ENCODE peak calls at places on chromosomes 12 and 14, in seven cellular contexts. One of them, this sample, is unnamed.
A peak's percentile ranks its signal among the peaks of the same experiment; 100 is the strongest.

GRCh38 chr12:21456291-21456780 is 18.9 kb downstream of the PYROXD1 start:
- DNase-seq in NCI-H1694 treated with DMSO at 0.1 percent for 48 hours: no peak
- DNase-seq in left ventricle myocardium superior: no peak
- DNase-seq in fibroblast of lung: no peak
- DNase-seq in iPS-NIHi11: no peak
- DNase-seq in NCI-H2107: no peak
- DNase-seq in caudate nucleus: no peak
- DNase-seq in this sample: no peak

GRCh38 chr12:6790496-6791150 is 1.3 kb downstream of the CD4 start:
- DNase-seq in NCI-H1694 treated with DMSO at 0.1 percent for 48 hours: no peak
- DNase-seq in left ventricle myocardium superior: no peak
- DNase-seq in fibroblast of lung: no peak
- DNase-seq in iPS-NIHi11: no peak
- DNase-seq in NCI-H2107: no peak
- DNase-seq in caudate nucleus: no peak
- DNase-seq in this sample: no peak

GRCh38 chr14:69945905-69946304 is 66.7 kb downstream of the SMOC1 start:
- DNase-seq in NCI-H1694 treated with DMSO at 0.1 percent for 48 hours: peak; percentile 95
- DNase-seq in left ventricle myocardium superior: no peak
- DNase-seq in fibroblast of lung: no peak
- DNase-seq in iPS-NIHi11: no peak
- DNase-seq in NCI-H2107: no peak
- DNase-seq in caudate nucleus: no peak
- DNase-seq in this sample: no peak

GRCh38 chr12:118537481-118537917 is 161.1 kb downstream of the SUDS3 start:
- DNase-seq in NCI-H1694 treated with DMSO at 0.1 percent for 48 hours: no peak
- DNase-seq in left ventricle myocardium superior: peak; percentile 69
- DNase-seq in fibroblast of lung: no peak
- DNase-seq in iPS-NIHi11: peak; percentile 27
- DNase-seq in NCI-H2107: peak; percentile 91
- DNase-seq in caudate nucleus: peak; percentile 3
- DNase-seq in this sample: no peak

GRCh38 chr14:68146812-68147211 is 327.2 kb downstream of the RAD51B start:
- DNase-seq in NCI-H1694 treated with DMSO at 0.1 percent for 48 hours: no peak
- DNase-seq in left ventricle myocardium superior: no peak
- DNase-seq in fibroblast of lung: peak; percentile 99
- DNase-seq in iPS-NIHi11: peak; percentile 13
- DNase-seq in NCI-H2107: no peak
- DNase-seq in caudate nucleus: no peak
- DNase-seq in this sample: no peak

GRCh38 chr12:112418596-112419268 is at the start of gene PTPN11:
- DNase-seq in NCI-H1694 treated with DMSO at 0.1 percent for 48 hours: peak; percentile 47
- DNase-seq in left ventricle myocardium superior: peak; percentile 93
- DNase-seq in fibroblast of lung: peak; percentile 80
- DNase-seq in iPS-NIHi11: peak; percentile 92
- DNase-seq in NCI-H2107: peak; percentile 62
- DNase-seq in caudate nucleus: peak; percentile 73
- DNase-seq in this sample: peak; percentile 83

GRCh38 chr14:57060276-57060956 is 208.3 kb downstream of the EXOC5 start:
- DNase-seq in NCI-H1694 treated with DMSO at 0.1 percent for 48 hours: no peak
- DNase-seq in left ventricle myocardium superior: no peak
- DNase-seq in fibroblast of lung: peak; percentile 8
- DNase-seq in iPS-NIHi11: no peak
- DNase-seq in NCI-H2107: no peak
- DNase-seq in caudate nucleus: peak; percentile 41
- DNase-seq in this sample: no peak

GRCh38 chr14:104429291-104429861 is 150.2 kb upstream of the C14orf180 start:
- DNase-seq in NCI-H1694 treated with DMSO at 0.1 percent for 48 hours: no peak
- DNase-seq in left ventricle myocardium superior: no peak
- DNase-seq in fibroblast of lung: no peak
- DNase-seq in iPS-NIHi11: no peak
- DNase-seq in NCI-H2107: no peak
- DNase-seq in caudate nucleus: no peak
- DNase-seq in this sample: no peak

GRCh38 chr14:104135121-104135903 is 3.1 kb upstream of the KIF26A start:
- DNase-seq in NCI-H1694 treated with DMSO at 0.1 percent for 48 hours: no peak
- DNase-seq in left ventricle myocardium superior: peak; percentile 34
- DNase-seq in fibroblast of lung: peak; percentile 6
- DNase-seq in iPS-NIHi11: peak; percentile 81
- DNase-seq in NCI-H2107: no peak
- DNase-seq in caudate nucleus: no peak
- DNase-seq in this sample: no peak

GRCh38 chr12:31865023-31865422 is 94.2 kb upstream of the RESF1 start:
- DNase-seq in NCI-H1694 treated with DMSO at 0.1 percent for 48 hours: no peak
- DNase-seq in left ventricle myocardium superior: no peak
- DNase-seq in fibroblast of lung: no peak
- DNase-seq in iPS-NIHi11: no peak
- DNase-seq in NCI-H2107: no peak
- DNase-seq in caudate nucleus: no peak
- DNase-seq in this sample: no peak

GRCh38 chr14:63011609-63012008 is 33.6 kb downstream of the KCNH5 start:
- DNase-seq in NCI-H1694 treated with DMSO at 0.1 percent for 48 hours: no peak
- DNase-seq in left ventricle myocardium superior: no peak
- DNase-seq in fibroblast of lung: no peak
- DNase-seq in iPS-NIHi11: no peak
- DNase-seq in NCI-H2107: no peak
- DNase-seq in caudate nucleus: no peak
- DNase-seq in this sample: no peak

GRCh38 chr12:55659486-55660385 is 23.0 kb downstream of the OR10P1 start:
- DNase-seq in NCI-H1694 treated with DMSO at 0.1 percent for 48 hours: no peak
- DNase-seq in left ventricle myocardium superior: peak; percentile 52
- DNase-seq in fibroblast of lung: peak; percentile 43
- DNase-seq in iPS-NIHi11: no peak
- DNase-seq in NCI-H2107: no peak
- DNase-seq in caudate nucleus: no peak
- DNase-seq in this sample: no peak

GRCh38 chr14:69632752-69633151 is 21.4 kb downstream of the SUSD6 start:
- DNase-seq in NCI-H1694 treated with DMSO at 0.1 percent for 48 hours: no peak
- DNase-seq in left ventricle myocardium superior: no peak
- DNase-seq in fibroblast of lung: no peak
- DNase-seq in iPS-NIHi11: no peak
- DNase-seq in NCI-H2107: no peak
- DNase-seq in caudate nucleus: no peak
- DNase-seq in this sample: no peak

GRCh38 chr12:62834406-62834805 is 100.5 kb downstream of the PPM1H start:
- DNase-seq in NCI-H1694 treated with DMSO at 0.1 percent for 48 hours: no peak
- DNase-seq in left ventricle myocardium superior: peak; percentile 68
- DNase-seq in fibroblast of lung: no peak
- DNase-seq in iPS-NIHi11: peak; percentile 11
- DNase-seq in NCI-H2107: no peak
- DNase-seq in caudate nucleus: no peak
- DNase-seq in this sample: no peak

GRCh38 chr12:124764870-124765570 is 98.6 kb downstream of the SCARB1 start:
- DNase-seq in NCI-H1694 treated with DMSO at 0.1 percent for 48 hours: no peak
- DNase-seq in left ventricle myocardium superior: peak; percentile 19
- DNase-seq in fibroblast of lung: peak; percentile 98
- DNase-seq in iPS-NIHi11: no peak
- DNase-seq in NCI-H2107: no peak
- DNase-seq in caudate nucleus: no peak
- DNase-seq in this sample: no peak

GRCh38 chr14:77276295-77276935 is 5.4 kb upstream of the NGB start:
- DNase-seq in NCI-H1694 treated with DMSO at 0.1 percent for 48 hours: no peak
- DNase-seq in left ventricle myocardium superior: no peak
- DNase-seq in fibroblast of lung: no peak
- DNase-seq in iPS-NIHi11: peak; percentile 41
- DNase-seq in NCI-H2107: no peak
- DNase-seq in caudate nucleus: no peak
- DNase-seq in this sample: no peak

GRCh38 chr14:91047174-91047753 is 13.2 kb downstream of the RPS6KA5 start:
- DNase-seq in NCI-H1694 treated with DMSO at 0.1 percent for 48 hours: no peak
- DNase-seq in left ventricle myocardium superior: no peak
- DNase-seq in fibroblast of lung: peak; percentile 22
- DNase-seq in iPS-NIHi11: no peak
- DNase-seq in NCI-H2107: peak; percentile 26
- DNase-seq in caudate nucleus: no peak
- DNase-seq in this sample: no peak

GRCh38 chr14:22977684-22978486 is 4.5 kb downstream of the AJUBA start:
- DNase-seq in NCI-H1694 treated with DMSO at 0.1 percent for 48 hours: peak; percentile 40
- DNase-seq in left ventricle myocardium superior: peak; percentile 58
- DNase-seq in fibroblast of lung: peak; percentile 77
- DNase-seq in iPS-NIHi11: peak; percentile 89
- DNase-seq in NCI-H2107: no peak
- DNase-seq in caudate nucleus: no peak
- DNase-seq in this sample: no peak

GRCh38 chr12:121608301-121608700 is 18.0 kb upstream of the ORAI1 start:
- DNase-seq in NCI-H1694 treated with DMSO at 0.1 percent for 48 hours: no peak
- DNase-seq in left ventricle myocardium superior: no peak
- DNase-seq in fibroblast of lung: no peak
- DNase-seq in iPS-NIHi11: no peak
- DNase-seq in NCI-H2107: no peak
- DNase-seq in caudate nucleus: no peak
- DNase-seq in this sample: no peak

GRCh38 chr12:120713861-120714482 is 3.7 kb downstream of the UNC119B start:
- DNase-seq in NCI-H1694 treated with DMSO at 0.1 percent for 48 hours: peak; percentile 67
- DNase-seq in left ventricle myocardium superior: peak; percentile 57
- DNase-seq in fibroblast of lung: peak; percentile 64
- DNase-seq in iPS-NIHi11: peak; percentile 81
- DNase-seq in NCI-H2107: peak; percentile 82
- DNase-seq in caudate nucleus: peak; percentile 40
- DNase-seq in this sample: peak; percentile 31

GRCh38 chr12:51183816-51184215 is 10.9 kb upstream of the TFCP2 start:
- DNase-seq in NCI-H1694 treated with DMSO at 0.1 percent for 48 hours: peak; percentile 22
- DNase-seq in left ventricle myocardium superior: peak; percentile 72
- DNase-seq in fibroblast of lung: peak; percentile 47
- DNase-seq in iPS-NIHi11: no peak
- DNase-seq in NCI-H2107: peak; percentile 90
- DNase-seq in caudate nucleus: no peak
- DNase-seq in this sample: no peak

GRCh38 chr14:52355526-52355925 is 41.4 kb downstream of the PTGER2 start:
- DNase-seq in NCI-H1694 treated with DMSO at 0.1 percent for 48 hours: no peak
- DNase-seq in left ventricle myocardium superior: no peak
- DNase-seq in fibroblast of lung: no peak
- DNase-seq in iPS-NIHi11: no peak
- DNase-seq in NCI-H2107: no peak
- DNase-seq in caudate nucleus: no peak
- DNase-seq in this sample: no peak

GRCh38 chr12:82948462-82948861 is 261.8 kb downstream of the TMTC2 start:
- DNase-seq in NCI-H1694 treated with DMSO at 0.1 percent for 48 hours: no peak
- DNase-seq in left ventricle myocardium superior: no peak
- DNase-seq in fibroblast of lung: no peak
- DNase-seq in iPS-NIHi11: no peak
- DNase-seq in NCI-H2107: no peak
- DNase-seq in caudate nucleus: no peak
- DNase-seq in this sample: no peak

GRCh38 chr12:57243521-57244305 is 7.3 kb downstream of the STAC3 start:
- DNase-seq in NCI-H1694 treated with DMSO at 0.1 percent for 48 hours: peak; percentile 76
- DNase-seq in left ventricle myocardium superior: peak; percentile 87
- DNase-seq in fibroblast of lung: peak; percentile 39
- DNase-seq in iPS-NIHi11: peak; percentile 88
- DNase-seq in NCI-H2107: peak; percentile 76
- DNase-seq in caudate nucleus: no peak
- DNase-seq in this sample: peak; percentile 24

GRCh38 chr12:90978117-90978770 is 23.3 kb upstream of the CCER1 start:
- DNase-seq in NCI-H1694 treated with DMSO at 0.1 percent for 48 hours: peak; percentile 16
- DNase-seq in left ventricle myocardium superior: no peak
- DNase-seq in fibroblast of lung: peak; percentile 58
- DNase-seq in iPS-NIHi11: peak; percentile 43
- DNase-seq in NCI-H2107: no peak
- DNase-seq in caudate nucleus: no peak
- DNase-seq in this sample: no peak

GRCh38 chr12:10615532-10615931 is 2.1 kb upstream of the MAGOHB start:
- DNase-seq in NCI-H1694 treated with DMSO at 0.1 percent for 48 hours: no peak
- DNase-seq in left ventricle myocardium superior: no peak
- DNase-seq in fibroblast of lung: no peak
- DNase-seq in iPS-NIHi11: no peak
- DNase-seq in NCI-H2107: no peak
- DNase-seq in caudate nucleus: no peak
- DNase-seq in this sample: no peak

GRCh38 chr12:21602774-21603173 is 1.9 kb downstream of the GYS2 start:
- DNase-seq in NCI-H1694 treated with DMSO at 0.1 percent for 48 hours: no peak
- DNase-seq in left ventricle myocardium superior: no peak
- DNase-seq in fibroblast of lung: no peak
- DNase-seq in iPS-NIHi11: no peak
- DNase-seq in NCI-H2107: no peak
- DNase-seq in caudate nucleus: no peak
- DNase-seq in this sample: no peak

GRCh38 chr14:83217492-83217891 is 1683.8 kb upstream of the SEL1L start:
- DNase-seq in NCI-H1694 treated with DMSO at 0.1 percent for 48 hours: no peak
- DNase-seq in left ventricle myocardium superior: no peak
- DNase-seq in fibroblast of lung: peak; percentile 1
- DNase-seq in iPS-NIHi11: no peak
- DNase-seq in NCI-H2107: no peak
- DNase-seq in caudate nucleus: no peak
- DNase-seq in this sample: no peak

GRCh38 chr14:70655110-70655826 is 13.6 kb downstream of the TTC9 start:
- DNase-seq in NCI-H1694 treated with DMSO at 0.1 percent for 48 hours: no peak
- DNase-seq in left ventricle myocardium superior: no peak
- DNase-seq in fibroblast of lung: no peak
- DNase-seq in iPS-NIHi11: peak; percentile 65
- DNase-seq in NCI-H2107: no peak
- DNase-seq in caudate nucleus: no peak
- DNase-seq in this sample: no peak

GRCh38 chr12:67482751-67483661 is 165.5 kb upstream of the DYRK2 start:
- DNase-seq in NCI-H1694 treated with DMSO at 0.1 percent for 48 hours: peak; percentile 21
- DNase-seq in left ventricle myocardium superior: peak; percentile 85
- DNase-seq in fibroblast of lung: peak; percentile 71
- DNase-seq in iPS-NIHi11: no peak
- DNase-seq in NCI-H2107: no peak
- DNase-seq in caudate nucleus: no peak
- DNase-seq in this sample: peak; percentile 31

GRCh38 chr12:50119387-50119786 is 7.4 kb downstream of the COX14 start:
- DNase-seq in NCI-H1694 treated with DMSO at 0.1 percent for 48 hours: no peak
- DNase-seq in left ventricle myocardium superior: no peak
- DNase-seq in fibroblast of lung: no peak
- DNase-seq in iPS-NIHi11: no peak
- DNase-seq in NCI-H2107: no peak
- DNase-seq in caudate nucleus: no peak
- DNase-seq in this sample: no peak

GRCh38 chr12:89346741-89347324 is 5.5 kb downstream of the DUSP6 start:
- DNase-seq in NCI-H1694 treated with DMSO at 0.1 percent for 48 hours: no peak
- DNase-seq in left ventricle myocardium superior: no peak
- DNase-seq in fibroblast of lung: peak; percentile 74
- DNase-seq in iPS-NIHi11: no peak
- DNase-seq in NCI-H2107: no peak
- DNase-seq in caudate nucleus: no peak
- DNase-seq in this sample: no peak

GRCh38 chr14:105061428-105062047 is 3.7 kb downstream of the GPR132 start:
- DNase-seq in NCI-H1694 treated with DMSO at 0.1 percent for 48 hours: no peak
- DNase-seq in left ventricle myocardium superior: peak; percentile 80
- DNase-seq in fibroblast of lung: no peak
- DNase-seq in iPS-NIHi11: no peak
- DNase-seq in NCI-H2107: no peak
- DNase-seq in caudate nucleus: no peak
- DNase-seq in this sample: no peak

GRCh38 chr12:49288412-49288853 is 6.5 kb upstream of the PRPH start:
- DNase-seq in NCI-H1694 treated with DMSO at 0.1 percent for 48 hours: no peak
- DNase-seq in left ventricle myocardium superior: no peak
- DNase-seq in fibroblast of lung: no peak
- DNase-seq in iPS-NIHi11: peak; percentile 75
- DNase-seq in NCI-H2107: no peak
- DNase-seq in caudate nucleus: no peak
- DNase-seq in this sample: peak; percentile 23

GRCh38 chr12:2461645-2462044 is 333.1 kb upstream of the FKBP4 start:
- DNase-seq in NCI-H1694 treated with DMSO at 0.1 percent for 48 hours: no peak
- DNase-seq in left ventricle myocardium superior: no peak
- DNase-seq in fibroblast of lung: no peak
- DNase-seq in iPS-NIHi11: no peak
- DNase-seq in NCI-H2107: no peak
- DNase-seq in caudate nucleus: no peak
- DNase-seq in this sample: no peak

GRCh38 chr14:56603648-56604047 is 24.1 kb downstream of the TMEM260 start:
- DNase-seq in NCI-H1694 treated with DMSO at 0.1 percent for 48 hours: no peak
- DNase-seq in left ventricle myocardium superior: no peak
- DNase-seq in fibroblast of lung: no peak
- DNase-seq in iPS-NIHi11: no peak
- DNase-seq in NCI-H2107: no peak
- DNase-seq in caudate nucleus: no peak
- DNase-seq in this sample: no peak

GRCh38 chr12:23950011-23950774 is 723 bp upstream of the SOX5 start:
- DNase-seq in NCI-H1694 treated with DMSO at 0.1 percent for 48 hours: peak; percentile 61
- DNase-seq in left ventricle myocardium superior: peak; percentile 11
- DNase-seq in fibroblast of lung: peak; percentile 23
- DNase-seq in iPS-NIHi11: peak; percentile 19
- DNase-seq in NCI-H2107: no peak
- DNase-seq in caudate nucleus: no peak
- DNase-seq in this sample: no peak

GRCh38 chr12:89768586-89769482 is 60.2 kb upstream of the ATP2B1 start:
- DNase-seq in NCI-H1694 treated with DMSO at 0.1 percent for 48 hours: no peak
- DNase-seq in left ventricle myocardium superior: no peak
- DNase-seq in fibroblast of lung: peak; percentile 89
- DNase-seq in iPS-NIHi11: no peak
- DNase-seq in NCI-H2107: no peak
- DNase-seq in caudate nucleus: no peak
- DNase-seq in this sample: no peak